ENCODE peak calls at places on chromosomes 4 and X, in seven cellular contexts. Y is esophagus squamous epithelium, V is A549, F is transverse colon, X is AG04450, N is spleen, K is fibroblast of lung. W is an unnamed sample.

GRCh38 chr4:48907706-48908477 is 1.3 kb upstream of the OCIAD2 start:
- DNase-seq in K (no peak), V (no peak), Y (no peak), N (no peak), F (no peak), X (no peak), W (no peak)

GRCh38 chr4:73777612-73778011 is 37.2 kb downstream of the CXCL8 start:
- DNase-seq in F (no peak), N (no peak), K (peak; percentile 20), X (no peak), Y (no peak), V (no peak), W (no peak)

GRCh38 chrX:19902110-19902509 is 14.7 kb upstream of the SH3KBP1 start:
- DNase-seq in V (no peak), X (no peak), F (no peak), Y (no peak), K (no peak), N (no peak), W (no peak)

GRCh38 chr4:83889802-83890201 is 353.9 kb downstream of the GPAT3 start:
- DNase-seq in X (no peak), F (no peak), V (peak; percentile 45), Y (no peak), K (no peak), N (no peak), W (no peak)

GRCh38 chr4:150573534-150573933 is 8.4 kb upstream of the MAB21L2 start:
- DNase-seq in K (peak; percentile 61), N (no peak), X (no peak), F (no peak), V (no peak), Y (no peak), W (no peak)

GRCh38 chrX:40152706-40153334 is 55.1 kb upstream of the BCOR start:
- DNase-seq in F (peak; percentile 52), V (peak; percentile 42), Y (no peak), X (no peak), K (no peak), N (peak; percentile 86), W (no peak)

GRCh38 chr4:7392438-7393374 is 42.0 kb downstream of the PSAPL1 start:
- DNase-seq in F (no peak), V (no peak), N (peak; percentile 54), X (no peak), K (peak; percentile 23), Y (no peak), W (no peak)

GRCh38 chr4:183505556-183506388 is 914 bp downstream of the ING2 start:
- DNase-seq in V (peak; percentile 87), Y (peak; percentile 46), N (peak; percentile 97), X (no peak), F (peak; percentile 88), K (peak; percentile 87), W (peak; percentile 87)

GRCh38 chr4:71294301-71294700 is 44.5 kb upstream of the SLC4A4 start:
- DNase-seq in V (no peak), F (no peak), Y (no peak), K (peak; percentile 24), X (no peak), N (no peak), W (no peak)

GRCh38 chrX:71143508-71143907 is 1.1 kb upstream of the NLGN3 start:
- DNase-seq in K (peak; percentile 59), X (no peak), F (peak; percentile 15), Y (no peak), V (no peak), N (no peak), W (no peak)

GRCh38 chr4:55396305-55397023 is 707 bp downstream of the TMEM165 start:
- DNase-seq in V (no peak), X (no peak), F (peak; percentile 57), N (peak; percentile 92), K (peak; percentile 79), Y (no peak), W (peak; percentile 56)

GRCh38 chrX:154096140-154097002 is 1.1 kb downstream of the MECP2 start:
- DNase-seq in X (no peak), N (no peak), V (peak; percentile 7), F (no peak), Y (no peak), K (peak; percentile 13), W (peak; percentile 2)

GRCh38 chrX:110745288-110745687 is 50.3 kb downstream of the CHRDL1 start:
- DNase-seq in K (no peak), Y (no peak), F (no peak), N (no peak), X (no peak), V (no peak), W (no peak)

GRCh38 chrX:102654696-102655095 is 3.4 kb downstream of the GPRASP1 start:
- DNase-seq in N (no peak), V (no peak), F (no peak), Y (no peak), X (no peak), K (no peak), W (no peak)

GRCh38 chr4:127533028-127533700 is 99.6 kb upstream of the INTU start:
- DNase-seq in Y (no peak), K (peak; percentile 75), N (no peak), F (peak; percentile 8), X (no peak), V (no peak), W (no peak)

GRCh38 chr4:25970241-25970675 is 56.2 kb downstream of the SMIM20 start:
- DNase-seq in V (no peak), X (no peak), Y (no peak), K (no peak), F (peak; percentile 36), N (no peak), W (no peak)

GRCh38 chrX:42127563-42127962 is 204.2 kb upstream of the CASK start:
- DNase-seq in V (no peak), X (no peak), Y (no peak), F (no peak), N (no peak), K (no peak), W (no peak)

GRCh38 chrX:30590368-30590767 is 12.8 kb upstream of the TASL start:
- DNase-seq in V (no peak), K (no peak), X (no peak), Y (no peak), N (no peak), F (no peak), W (no peak)

GRCh38 chr4:1011022-1011694 is at the start of gene FGFRL1:
- DNase-seq in Y (peak; percentile 49), N (peak; percentile 96), V (peak; percentile 85), K (peak; percentile 85), F (peak; percentile 96), X (peak; percentile 41), W (peak; percentile 95)

DNA sequence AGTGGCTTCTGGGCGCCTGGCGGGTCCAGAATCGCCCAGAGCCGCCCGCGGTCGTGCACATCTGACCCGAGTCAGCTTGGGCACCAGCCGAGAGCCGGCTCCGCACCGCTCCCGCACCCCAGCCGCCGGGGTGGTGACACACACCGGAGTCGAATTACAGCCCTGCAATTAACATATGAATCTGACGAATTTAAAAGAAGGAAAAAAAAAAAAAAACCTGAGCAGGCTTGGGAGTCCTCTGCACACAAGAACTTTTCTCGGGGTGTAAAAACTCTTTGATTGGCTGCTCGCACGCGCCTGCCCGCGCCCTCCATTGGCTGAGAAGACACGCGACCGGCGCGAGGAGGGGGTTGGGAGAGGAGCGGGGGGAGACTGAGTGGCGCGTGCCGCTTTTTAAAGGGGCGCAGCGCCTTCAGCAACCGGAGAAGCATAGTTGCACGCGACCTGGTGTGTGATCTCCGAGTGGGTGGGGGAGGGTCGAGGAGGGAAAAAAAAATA is at the start of gene ATOH1:
- DNase-seq in F (peak; percentile 66), V (peak; percentile 7), X (no peak), K (peak; percentile 23), N (no peak), Y (no peak), W (peak; percentile 42)
- H3K4me3 ChIP-seq in F (peak within 1 kb of the TSS; percentile 50), V (peak within 1 kb of the TSS; percentile 51), X (peak within 1 kb of the TSS; percentile 45), K (no peak within 1 kb of the TSS), N (peak within 1 kb of the TSS; percentile 23), Y (peak within 1 kb of the TSS; percentile 60), W (peak within 1 kb of the TSS; percentile 38)

DNA sequence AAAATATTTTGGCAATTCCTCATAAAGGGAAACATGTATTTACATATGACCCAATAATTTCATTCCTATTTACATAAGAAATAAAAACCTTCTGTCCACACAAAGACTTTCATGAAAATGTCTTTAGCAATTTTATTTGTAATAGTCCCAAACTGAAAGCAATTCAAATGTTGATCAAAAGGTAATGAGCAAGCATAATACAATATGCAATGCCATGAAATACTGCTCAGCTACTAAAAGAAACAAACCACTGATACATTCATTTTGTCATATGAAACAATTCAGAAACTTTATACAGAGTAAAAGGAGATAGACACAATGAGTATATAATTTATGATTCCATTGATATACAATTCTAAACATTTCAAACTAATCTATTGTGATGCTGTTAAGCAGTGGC is 335.8 kb downstream of the GASK1B start:
- DNase-seq in K (no peak), N (no peak), F (no peak), V (no peak), X (no peak), Y (no peak), W (no peak)
- H3K9me3 ChIP-seq in K (no peaks in the 10 kb centered on the region), N (no peaks in the 10 kb centered on the region), F (no peaks in the 10 kb centered on the region), V (no peaks in the 10 kb centered on the region), X (no peaks in the 10 kb centered on the region), Y (no peaks in the 10 kb centered on the region), W (no peaks in the 10 kb centered on the region)

GRCh38 chr4:125428832-125429231 is 114.1 kb downstream of the FAT4 start:
- DNase-seq in X (no peak), F (no peak), N (no peak), Y (no peak), V (no peak), K (no peak), W (no peak)

GRCh38 chr4:125434136-125434535 is 119.4 kb downstream of the FAT4 start:
- DNase-seq in Y (no peak), X (no peak), V (no peak), N (no peak), K (peak; percentile 57), F (no peak), W (no peak)

GRCh38 chr4:125433453-125433852 is 118.7 kb downstream of the FAT4 start:
- DNase-seq in X (peak; percentile 3), V (no peak), K (peak; percentile 57), N (no peak), F (no peak), Y (no peak), W (no peak)

DNA sequence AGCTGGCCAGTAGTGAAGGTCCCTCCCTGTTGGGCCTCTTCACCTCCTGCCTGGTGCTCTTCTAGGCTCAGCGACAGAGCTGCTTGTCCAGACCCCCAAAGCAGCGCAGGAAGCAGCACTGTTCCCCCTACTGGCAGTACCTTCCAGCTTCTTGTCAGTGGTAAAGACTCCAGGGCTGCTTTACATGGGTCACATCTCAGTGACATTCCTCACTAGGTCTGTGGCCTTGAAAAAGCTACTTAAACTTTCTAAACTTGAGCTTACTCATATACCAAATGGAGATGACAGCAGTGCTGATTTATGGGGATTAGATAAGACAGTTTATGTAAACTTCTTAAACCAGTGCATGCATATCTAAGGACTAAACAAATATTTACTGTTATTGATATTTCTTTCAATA is 117.3 kb downstream of the FAT4 start:
- DNase-seq in V (peak; percentile 9), F (no peak), Y (no peak), X (no peak), N (no peak), K (peak; percentile 46), W (peak; percentile 3)
- TF ChIP-seq CTCF in V (no peak), F (no peak), Y (no peak), X (peak; percentile 22), N (no peak), K (peak; percentile 44), W (no peak)

DNA sequence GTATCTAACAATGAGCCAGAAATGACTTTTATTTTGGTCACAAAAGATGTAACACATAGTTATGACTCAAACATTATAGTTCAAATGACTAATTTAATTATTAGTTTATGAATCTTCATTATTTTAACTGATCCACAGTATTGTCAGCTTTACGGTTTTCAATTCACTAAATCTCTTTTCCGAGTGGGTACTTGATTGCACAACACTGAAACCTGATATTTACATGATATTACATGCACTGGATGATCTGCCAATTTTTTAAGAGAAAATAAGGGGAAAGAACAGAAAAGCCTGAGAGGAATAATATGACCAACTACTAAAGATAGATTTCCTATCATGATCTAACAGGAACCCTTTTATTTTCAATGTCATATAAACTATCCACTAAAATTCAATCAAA is 1446.0 kb downstream of the FSTL5 start:
- DNase-seq in Y (no peak), X (no peak), K (no peak), N (no peak), F (no peak), V (no peak), W (no peak)
- H3K4me3 ChIP-seq in Y (no peak overlapping the region), X (no peak overlapping the region), K (no peak overlapping the region), N (no peak overlapping the region), F (no peak overlapping the region), V (no peak overlapping the region), W (no peak overlapping the region)